ENCODE peak calls at places on chromosomes 1 and 21, in seven cellular contexts. R is OCI-LY7, A is IMR-90, K is mammary epithelial cell, D is A549, G is astrocyte, M is fibroblast of lung. L is an unnamed sample.

GRCh38 chr1:32239790-32240139 is 7.3 kb upstream of the FAM167B start:
- DNase-seq in R (no peak), A (no peak), K (no peak), D (no peak), G (no peak), M (no peak), L (no peak)

GRCh38 chr1:24641646-24642151 is 1.4 kb upstream of the SRRM1 start:
- DNase-seq in R (peak), A (peak), K (peak), D (no peak), G (peak), M (peak), L (no peak)

GRCh38 chr1:181104042-181104789 is 15.7 kb downstream of the IER5 start:
- DNase-seq in R (no peak), A (no peak), K (no peak), D (peak), G (no peak), M (no peak), L (no peak)

GRCh38 chr1:154739654-154740053 is 130.4 kb downstream of the KCNN3 start:
- DNase-seq in R (no peak), A (no peak), K (no peak), D (no peak), G (no peak), M (no peak), L (no peak)

GRCh38 chr21:46664316-46664995 is 29.0 kb downstream of the PRMT2 start:
- DNase-seq in R (no peak), A (no peak), K (no peak), D (no peak), G (no peak), M (no peak), L (no peak)

GRCh38 chr1:155504207-155504606 is 58.4 kb downstream of the ASH1L start:
- DNase-seq in R (peak), A (peak), K (peak), D (peak), G (no peak), M (peak), L (no peak)

GRCh38 chr1:211541715-211542477 is 37.1 kb downstream of the SLC30A1 start:
- DNase-seq in R (no peak), A (peak), K (no peak), D (no peak), G (peak), M (peak), L (peak)

GRCh38 chr1:41314781-41315481 is 46.3 kb upstream of the FOXO6 start:
- DNase-seq in R (no peak), A (peak), K (no peak), D (no peak), G (peak), M (peak), L (no peak)

GRCh38 chr1:177937174-177937770 is 32.6 kb downstream of the SEC16B start:
- DNase-seq in R (no peak), A (no peak), K (no peak), D (no peak), G (no peak), M (no peak), L (no peak)

GRCh38 chr1:163082971-163083370 is 13.8 kb downstream of the RGS4 start:
- DNase-seq in R (no peak), A (no peak), K (no peak), D (no peak), G (no peak), M (no peak), L (no peak)

GRCh38 chr1:156072251-156072650 is 10.0 kb downstream of the MEX3A start:
- DNase-seq in R (no peak), A (no peak), K (no peak), D (no peak), G (no peak), M (no peak), L (no peak)

GRCh38 chr1:62676606-62677356 is 11.4 kb downstream of the DOCK7 start:
- DNase-seq in R (no peak), A (peak), K (no peak), D (no peak), G (peak), M (peak), L (no peak)

GRCh38 chr1:179314928-179315327 is 21.3 kb downstream of the SOAT1 start:
- DNase-seq in R (no peak), A (peak), K (peak), D (no peak), G (no peak), M (peak), L (no peak)

GRCh38 chr1:22275211-22275610 is 132.3 kb upstream of the WNT4 start:
- DNase-seq in R (no peak), A (no peak), K (peak), D (no peak), G (no peak), M (no peak), L (peak)

GRCh38 chr1:235430991-235431390 is 63.8 kb downstream of the TBCE start:
- DNase-seq in R (no peak), A (peak), K (no peak), D (no peak), G (peak), M (peak), L (no peak)

GRCh38 chr1:53644909-53645689 is 93.9 kb downstream of the GLIS1 start:
- DNase-seq in R (no peak), A (peak), K (no peak), D (no peak), G (no peak), M (no peak), L (no peak)

GRCh38 chr1:177847843-177848242 is 122.0 kb downstream of the SEC16B start:
- DNase-seq in R (no peak), A (peak), K (peak), D (no peak), G (peak), M (peak), L (no peak)

GRCh38 chr1:11804666-11805453 is 904 bp downstream of the MTHFR start:
- DNase-seq in R (no peak), A (peak), K (peak), D (no peak), G (peak), M (peak), L (no peak)

GRCh38 chr1:168178638-168179410 is at the start of gene TIPRL:
- DNase-seq in R (peak), A (peak), K (peak), D (peak), G (peak), M (peak), L (peak)
- TF ChIP-seq CTCF in R (peak), A (peak), K (peak), D (peak), G (peak), M (peak), L (peak)

DNA sequence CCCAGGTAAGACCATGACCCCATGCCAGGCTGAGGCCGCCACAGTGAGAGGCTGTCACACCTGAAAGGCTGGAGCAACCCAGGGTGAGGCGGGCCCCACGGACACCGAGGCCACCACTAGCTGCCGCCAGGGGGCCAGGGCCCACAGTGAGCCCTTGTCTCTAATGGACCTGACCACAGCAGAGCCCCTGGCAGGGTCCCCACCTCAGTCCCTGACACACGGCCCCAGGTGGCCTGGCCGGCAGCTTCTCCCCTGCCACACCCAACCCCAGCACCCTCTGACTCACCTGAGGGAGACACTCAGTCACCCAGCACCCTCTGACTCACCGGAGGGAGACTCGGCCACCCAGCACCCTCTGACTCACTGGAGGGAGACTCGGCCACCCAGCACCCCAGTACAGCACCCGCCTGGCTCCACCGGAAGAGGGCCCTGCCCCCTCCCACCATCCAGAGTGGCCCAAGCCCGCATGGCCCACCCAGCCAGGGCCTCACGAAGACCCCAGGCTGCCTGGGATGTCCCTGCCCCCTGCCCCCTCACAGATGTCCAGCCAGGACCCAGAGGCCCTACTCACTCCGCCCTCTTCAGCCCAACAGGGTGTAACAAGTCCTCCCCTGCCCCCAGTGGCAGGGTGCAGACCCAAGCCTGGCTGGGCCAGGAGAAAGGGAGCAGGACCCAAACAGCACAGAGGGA is 4.4 kb downstream of the DVL1 start:
- DNase-seq in R (no peak), A (peak), K (peak), D (peak), G (peak), M (peak), L (peak)
- H3K4me2 ChIP-seq in R (no peak), A (no peak), K (peak), D (peak), G (peak), M (peak), L (peak)

DNA sequence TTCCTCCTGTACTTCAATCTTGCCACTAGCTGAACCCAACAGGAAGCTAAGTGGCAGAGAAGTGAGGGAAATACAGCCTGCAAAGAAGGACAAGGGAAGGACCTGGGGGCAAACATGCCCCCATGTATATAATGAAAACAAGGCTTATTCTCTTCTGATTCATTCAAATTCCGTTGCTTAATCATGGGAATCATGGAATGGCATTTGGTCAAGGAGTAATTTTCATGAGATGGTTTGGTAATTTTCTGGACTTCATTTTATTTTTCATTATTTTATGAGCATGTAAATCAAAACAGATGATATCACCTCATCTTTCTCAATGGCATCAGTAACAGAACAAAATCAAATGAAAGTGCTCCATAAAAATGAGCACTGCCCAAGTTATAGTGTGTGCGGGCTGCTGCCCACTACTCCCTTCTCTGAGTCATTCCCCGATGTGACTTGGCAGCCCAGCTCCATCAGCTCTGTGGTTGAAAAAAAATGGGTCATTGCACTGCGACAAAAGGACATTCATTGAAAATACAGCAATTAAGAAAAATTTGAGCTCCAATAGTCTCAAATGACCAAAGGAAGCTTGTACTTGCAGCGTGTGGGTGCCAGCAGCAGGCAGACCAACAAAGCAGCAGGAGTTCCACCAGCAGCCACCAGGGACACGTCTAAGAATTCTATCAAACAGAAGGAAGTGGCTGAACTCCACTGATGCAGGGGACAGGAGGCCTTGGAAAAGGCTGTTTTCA is 84.3 kb upstream of the VAV3 start:
- DNase-seq in R (peak), A (no peak), K (peak), D (peak), G (no peak), M (peak), L (no peak)
- TF ChIP-seq CTCF in R (peak), A (no peak), K (peak), D (no peak), G (peak), M (peak), L (peak)

DNA sequence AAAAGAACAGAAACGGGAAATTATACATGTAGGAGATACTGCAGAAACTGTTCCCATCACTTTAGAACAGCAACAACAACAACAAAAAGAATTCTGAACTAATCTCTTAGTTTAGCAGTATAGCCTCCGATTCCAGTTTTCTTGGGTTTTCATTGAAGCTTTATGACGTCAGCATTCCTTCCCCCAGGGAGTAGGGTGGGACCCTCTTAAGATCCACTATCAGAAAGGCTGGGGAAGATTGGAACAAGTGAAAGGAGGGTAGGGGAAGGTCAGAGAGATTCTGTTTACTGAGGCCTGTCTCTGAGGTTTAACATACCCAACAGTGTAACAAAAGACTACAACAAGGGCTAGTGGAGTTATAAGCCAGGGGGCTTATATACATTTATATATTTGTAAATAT is 121.4 kb upstream of the OLFM3 start:
- DNase-seq in R (no peak), A (no peak), K (no peak), D (no peak), G (no peak), M (no peak), L (no peak)
- H3K4me2 ChIP-seq in R (no peak), A (no peak), K (no peak), D (no peak), G (no peak), M (no peak), L (no peak)

L was measured in PC-9.